ENCODE peak calls at places on chromosome 21, in five cellular contexts. A is HTR-8/SVneo, F is B cell, P is cardiac fibroblast, X is neural progenitor cell. Y is an unnamed sample.

GRCh38 chr21:33434770-33435360 is 31.7 kb downstream of the IFNGR2 start:
- DNase-seq in A (peak), F (peak), P (peak), X (no peak), Y (peak)

GRCh38 chr21:34274001-34274400 is 89.8 kb upstream of the KCNE2 start:
- DNase-seq in A (no peak), F (no peak), P (peak), X (no peak), Y (no peak)

GRCh38 chr21:45042664-45043161 is 31.7 kb upstream of the ADARB1 start:
- DNase-seq in A (no peak), F (no peak), P (no peak), X (no peak), Y (no peak)

GRCh38 chr21:29860346-29860745 is 79.5 kb downstream of the GRIK1 start:
- DNase-seq in A (no peak), F (no peak), P (no peak), X (no peak), Y (no peak)

GRCh38 chr21:17491716-17492414 is 21.0 kb upstream of the CXADR start:
- DNase-seq in A (peak), F (no peak), P (peak), X (no peak), Y (no peak)

GRCh38 chr21:44703731-44704635 is 7.0 kb downstream of the KRTAP10-12 start:
- DNase-seq in A (no peak), F (no peak), P (no peak), X (no peak), Y (no peak)

GRCh38 chr21:36989699-36990507 is 16.6 kb upstream of the RIPPLY3 start:
- DNase-seq in A (peak), F (peak), P (peak), X (peak), Y (peak)

GRCh38 chr21:25107708-25108107 is 499.6 kb downstream of the MRPL39 start:
- DNase-seq in A (peak), F (no peak), P (peak), X (no peak), Y (no peak)

GRCh38 chr21:35048706-35049617 is at the start of gene RUNX1:
- DNase-seq in A (peak), F (peak), P (peak), X (no peak), Y (peak)